ENCODE peak calls at places on chromosomes 7 and 10, in six cellular contexts. S is NCI-H146; Q is CD4-positive, CD25-positive, alpha-beta regulatory T cell; D is body of pancreas; G is activated naive CD8-positive, alpha-beta T cell treated with anti-CD3 and anti-CD28 coated beads for 36 hours; J is stimulated activated CD4-positive, alpha-beta T cell treated with anti-CD3 and anti-CD28 coated beads, Interleukin-1b, Interleukin-23, amount 100 ng/mL, for 24 hours. C is an unnamed sample.

GRCh38 chr7:100003711-100004661 is 11.4 kb upstream of the ZKSCAN1 start:
- DNase-seq in S (peak; percentile 87), G (no peak), Q (no peak), D (peak; percentile 84), J (no peak), C (no peak)

GRCh38 chr10:69934768-69935167 is 117.9 kb upstream of the MACROH2A2 start:
- DNase-seq in J (no peak), Q (no peak), D (no peak), G (no peak), S (no peak), C (no peak)

GRCh38 chr10:72542396-72542815 is 83.5 kb downstream of the MICU1 start:
- DNase-seq in Q (no peak), S (no peak), D (no peak), G (no peak), J (no peak), C (no peak)

GRCh38 chr10:16116404-16117304 is 256.3 kb upstream of the MINDY3 start:
- DNase-seq in Q (no peak), J (no peak), G (no peak), D (peak; percentile 19), S (peak; percentile 68), C (peak; percentile 22)

GRCh38 chr10:10599994-10600393 is 417.7 kb upstream of the CELF2 start:
- DNase-seq in Q (no peak), J (no peak), G (no peak), D (no peak), S (no peak), C (no peak)

GRCh38 chr10:69647819-69648218 is 17.8 kb downstream of the FAM241B start:
- DNase-seq in D (no peak), S (no peak), J (no peak), G (no peak), Q (no peak), C (no peak)

GRCh38 chr7:158525648-158526484 is 61.8 kb downstream of the PTPRN2 start:
- DNase-seq in S (no peak), D (no peak), J (no peak), G (no peak), Q (no peak), C (no peak)

GRCh38 chr10:103854687-103855423 is 521 bp downstream of the SH3PXD2A start:
- DNase-seq in J (no peak), D (no peak), G (peak; percentile 24), Q (peak; percentile 24), S (peak; percentile 33), C (no peak)

GRCh38 chr7:88357295-88357694 is 50.6 kb upstream of the STEAP4 start:
- DNase-seq in J (no peak), D (peak; percentile 19), G (no peak), Q (no peak), S (no peak), C (no peak)

GRCh38 chr10:109831846-109832245 is 91.5 kb downstream of the XPNPEP1 start:
- DNase-seq in Q (no peak), S (no peak), D (no peak), G (no peak), J (no peak), C (no peak)

GRCh38 chr7:91140982-91141381 is 123.3 kb upstream of the FZD1 start:
- DNase-seq in J (no peak), Q (no peak), G (no peak), D (no peak), S (no peak), C (no peak)

GRCh38 chr7:76211216-76211615 is 9.5 kb downstream of the SRRM3 start:
- DNase-seq in J (no peak), Q (no peak), S (no peak), G (no peak), D (no peak), C (no peak)

GRCh38 chr7:140876519-140877248 is 48.0 kb downstream of the BRAF start:
- DNase-seq in S (no peak), J (no peak), D (no peak), Q (no peak), G (no peak), C (peak; percentile 88)